ENCODE peak calls at places on chromosomes 7 and 10, in four cellular contexts. One of them, this sample, is unnamed.

GRCh38 chr7:35333265-35333664 is 79.4 kb upstream of the TBX20 start:
- DNase-seq in transverse colon: no peak
- DNase-seq in HCT116: no peak
- DNase-seq in endothelial cell of umbilical vein: no peak
- DNase-seq in this sample: no peak

GRCh38 chr7:66844552-66845381 is 76.3 kb upstream of the TMEM248 start:
- DNase-seq in transverse colon: peak; percentile 99
- DNase-seq in HCT116: peak; percentile 95
- DNase-seq in endothelial cell of umbilical vein: peak; percentile 99
- DNase-seq in this sample: peak; percentile 96

GRCh38 chr10:133446979-133447378 is 6.8 kb upstream of the SCART1 start:
- DNase-seq in transverse colon: no peak
- DNase-seq in HCT116: no peak
- DNase-seq in endothelial cell of umbilical vein: no peak
- DNase-seq in this sample: no peak

GRCh38 chr7:140297192-140297591 is 101.1 kb downstream of the SLC37A3 start:
- DNase-seq in transverse colon: no peak
- DNase-seq in HCT116: no peak
- DNase-seq in endothelial cell of umbilical vein: no peak
- DNase-seq in this sample: no peak

GRCh38 chr7:13778967-13779366 is 210.5 kb downstream of the ETV1 start:
- DNase-seq in transverse colon: no peak
- DNase-seq in HCT116: peak; percentile 61
- DNase-seq in endothelial cell of umbilical vein: no peak
- DNase-seq in this sample: no peak

GRCh38 chr10:124364674-124365073 is 54.0 kb downstream of the OAT start:
- DNase-seq in transverse colon: no peak
- DNase-seq in HCT116: no peak
- DNase-seq in endothelial cell of umbilical vein: no peak
- DNase-seq in this sample: peak; percentile 72

GRCh38 chr10:122462533-122463465 is 1.4 kb downstream of the HTRA1 start:
- DNase-seq in transverse colon: no peak
- DNase-seq in HCT116: no peak
- DNase-seq in endothelial cell of umbilical vein: peak; percentile 58
- DNase-seq in this sample: peak; percentile 39

GRCh38 chr7:130960208-130960988 is 226.4 kb upstream of the KLF14 start:
- DNase-seq in transverse colon: no peak
- DNase-seq in HCT116: peak; percentile 87
- DNase-seq in endothelial cell of umbilical vein: peak; percentile 68
- DNase-seq in this sample: no peak

GRCh38 chr10:9024210-9024609 is 969.7 kb downstream of the GATA3 start:
- DNase-seq in transverse colon: no peak
- DNase-seq in HCT116: no peak
- DNase-seq in endothelial cell of umbilical vein: peak; percentile 14
- DNase-seq in this sample: no peak

GRCh38 chr10:22690158-22690557 is 24.2 kb downstream of the PIP4K2A start:
- DNase-seq in transverse colon: no peak
- DNase-seq in HCT116: no peak
- DNase-seq in endothelial cell of umbilical vein: no peak
- DNase-seq in this sample: no peak

GRCh38 chr10:73908853-73909611 is 1.9 kb upstream of the PLAU start:
- DNase-seq in transverse colon: peak; percentile 28
- DNase-seq in HCT116: no peak
- DNase-seq in endothelial cell of umbilical vein: peak; percentile 94
- DNase-seq in this sample: no peak

GRCh38 chr10:119542357-119542989 is at the start of gene RGS10:
- DNase-seq in transverse colon: peak; percentile 86
- DNase-seq in HCT116: peak; percentile 56
- DNase-seq in endothelial cell of umbilical vein: peak; percentile 35
- DNase-seq in this sample: peak; percentile 84

GRCh38 chr7:4550117-4550516 is 132.0 kb upstream of the FOXK1 start:
- DNase-seq in transverse colon: no peak
- DNase-seq in HCT116: no peak
- DNase-seq in endothelial cell of umbilical vein: no peak
- DNase-seq in this sample: no peak

GRCh38 chr10:51233337-51234100 is 159.2 kb downstream of the PRKG1 start:
- DNase-seq in transverse colon: no peak
- DNase-seq in HCT116: no peak
- DNase-seq in endothelial cell of umbilical vein: no peak
- DNase-seq in this sample: no peak

GRCh38 chr7:45099891-45100760 is 11.4 kb upstream of the NACAD start:
- DNase-seq in transverse colon: no peak
- DNase-seq in HCT116: no peak
- DNase-seq in endothelial cell of umbilical vein: no peak
- DNase-seq in this sample: no peak

GRCh38 chr10:97412891-97413304 is 11.8 kb upstream of the RRP12 start:
- DNase-seq in transverse colon: no peak
- DNase-seq in HCT116: peak; percentile 51
- DNase-seq in endothelial cell of umbilical vein: no peak
- DNase-seq in this sample: peak; percentile 68

GRCh38 chr7:149355390-149356048 is 93.5 kb downstream of the ZNF783 start:
- DNase-seq in transverse colon: no peak
- DNase-seq in HCT116: peak; percentile 70
- DNase-seq in endothelial cell of umbilical vein: no peak
- DNase-seq in this sample: peak; percentile 83

GRCh38 chr10:101012525-101013364 is 13.1 kb downstream of the LZTS2 start:
- DNase-seq in transverse colon: peak; percentile 92
- DNase-seq in HCT116: peak; percentile 96
- DNase-seq in endothelial cell of umbilical vein: peak; percentile 95
- DNase-seq in this sample: peak; percentile 84

GRCh38 chr7:150357277-150357676 is 11.3 kb upstream of the REPIN1 start:
- DNase-seq in transverse colon: no peak
- DNase-seq in HCT116: no peak
- DNase-seq in endothelial cell of umbilical vein: no peak
- DNase-seq in this sample: no peak

GRCh38 chr10:8039323-8039922 is 15.1 kb upstream of the GATA3 start:
- DNase-seq in transverse colon: no peak
- DNase-seq in HCT116: no peak
- DNase-seq in endothelial cell of umbilical vein: peak; percentile 62
- DNase-seq in this sample: no peak

GRCh38 chr10:119516381-119517234 is 25.9 kb downstream of the RGS10 start:
- DNase-seq in transverse colon: peak; percentile 49
- DNase-seq in HCT116: no peak
- DNase-seq in endothelial cell of umbilical vein: no peak
- DNase-seq in this sample: no peak

GRCh38 chr7:114229251-114229650 is 185.4 kb upstream of the FOXP2 start:
- DNase-seq in transverse colon: no peak
- DNase-seq in HCT116: no peak
- DNase-seq in endothelial cell of umbilical vein: no peak
- DNase-seq in this sample: no peak

GRCh38 chr10:68560916-68561691 is 967 bp downstream of the TET1 start:
- DNase-seq in transverse colon: peak; percentile 11
- DNase-seq in HCT116: no peak
- DNase-seq in endothelial cell of umbilical vein: no peak
- DNase-seq in this sample: no peak

GRCh38 chr10:68559251-68559650 is 886 bp upstream of the TET1 start:
- DNase-seq in transverse colon: no peak
- DNase-seq in HCT116: no peak
- DNase-seq in endothelial cell of umbilical vein: no peak
- DNase-seq in this sample: no peak

GRCh38 chr10:68561804-68562649 is 1.9 kb downstream of the TET1 start:
- DNase-seq in transverse colon: peak; percentile 9
- DNase-seq in HCT116: no peak
- DNase-seq in endothelial cell of umbilical vein: no peak
- DNase-seq in this sample: no peak

GRCh38 chr10:68559872-68560200 is 301 bp upstream of the TET1 start:
- DNase-seq in transverse colon: no peak
- DNase-seq in HCT116: peak; percentile 8
- DNase-seq in endothelial cell of umbilical vein: no peak
- DNase-seq in this sample: no peak

DNA sequence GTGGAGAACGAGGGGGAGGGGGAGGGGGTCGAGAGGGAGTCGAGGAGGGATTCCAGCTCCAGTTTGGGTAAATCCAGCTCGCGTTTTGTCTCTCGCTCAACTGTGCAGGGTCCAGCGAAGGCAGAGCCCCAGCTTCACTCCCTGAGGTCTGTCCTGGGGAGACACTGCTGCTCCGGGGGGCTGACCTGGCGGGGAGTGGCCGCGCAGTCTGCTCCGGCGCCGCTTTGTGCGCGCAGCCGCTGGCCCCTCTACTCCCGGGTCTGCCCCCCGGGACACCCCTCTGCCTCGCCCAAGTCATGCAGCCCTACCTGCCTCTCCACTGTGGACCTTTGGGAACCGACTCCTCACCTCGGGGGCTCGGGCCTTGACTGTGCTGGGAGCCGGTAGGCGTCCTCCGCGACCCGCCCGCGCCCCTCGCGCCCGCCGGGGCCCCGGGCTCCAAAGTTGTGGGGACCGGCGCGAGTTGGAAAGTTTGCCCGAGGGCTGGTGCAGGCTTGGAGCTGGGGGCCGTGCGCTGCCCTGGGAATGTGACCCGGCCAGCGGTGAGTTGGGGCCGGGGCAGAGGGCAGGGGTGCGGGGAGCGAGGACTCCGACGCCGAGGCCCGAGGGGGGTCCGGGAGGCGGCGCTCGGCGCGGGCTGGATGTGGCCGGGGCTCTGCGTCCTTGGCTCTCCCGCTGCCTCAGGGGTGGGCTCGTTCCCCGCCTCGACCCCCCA is at the start of gene TET1:
- DNase-seq in transverse colon: peak; percentile 63
- DNase-seq in HCT116: peak; percentile 33
- DNase-seq in endothelial cell of umbilical vein: no peak
- DNase-seq in this sample: no peak
- TF ChIP-seq POLR2A in transverse colon: peak; percentile 43
- TF ChIP-seq POLR2A in HCT116: peak; percentile 64
- TF ChIP-seq POLR2A in endothelial cell of umbilical vein: no peak
- TF ChIP-seq POLR2A in this sample: peak; percentile 30

DNA sequence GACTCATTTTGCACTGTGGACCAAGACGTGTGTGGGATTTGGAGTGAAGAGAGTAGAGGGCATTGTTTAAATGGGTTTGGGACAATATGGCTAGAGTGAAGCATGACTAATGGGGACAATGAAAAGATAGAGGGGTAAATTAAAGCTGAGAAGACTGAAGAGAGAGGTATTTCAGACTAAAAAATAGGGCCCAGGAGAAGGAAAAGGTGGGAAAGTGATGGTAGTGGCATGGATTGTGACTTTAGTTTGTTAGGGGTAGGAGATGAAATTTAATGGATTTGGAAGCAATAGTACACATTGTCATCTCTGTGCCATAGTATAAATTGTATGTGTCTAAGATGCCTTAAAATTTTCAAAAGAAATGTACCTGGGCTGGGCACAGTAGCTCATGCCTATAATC is 18.2 kb downstream of the CDK1 start:
- DNase-seq in transverse colon: no peak
- DNase-seq in HCT116: no peak
- DNase-seq in endothelial cell of umbilical vein: no peak
- DNase-seq in this sample: no peak
- TF ChIP-seq POLR2AphosphoS5 in transverse colon: no peak
- TF ChIP-seq POLR2AphosphoS5 in HCT116: no peak
- TF ChIP-seq POLR2AphosphoS5 in endothelial cell of umbilical vein: no peak
- TF ChIP-seq POLR2AphosphoS5 in this sample: no peak

GRCh38 chr7:17971392-17971791 is 31.1 kb upstream of the SNX13 start:
- DNase-seq in transverse colon: no peak
- DNase-seq in HCT116: no peak
- DNase-seq in endothelial cell of umbilical vein: peak; percentile 46
- DNase-seq in this sample: no peak
- TF ChIP-seq CTCF in transverse colon: no peak
- TF ChIP-seq CTCF in HCT116: no peak
- TF ChIP-seq CTCF in endothelial cell of umbilical vein: no peak
- TF ChIP-seq CTCF in this sample: no peak

DNA sequence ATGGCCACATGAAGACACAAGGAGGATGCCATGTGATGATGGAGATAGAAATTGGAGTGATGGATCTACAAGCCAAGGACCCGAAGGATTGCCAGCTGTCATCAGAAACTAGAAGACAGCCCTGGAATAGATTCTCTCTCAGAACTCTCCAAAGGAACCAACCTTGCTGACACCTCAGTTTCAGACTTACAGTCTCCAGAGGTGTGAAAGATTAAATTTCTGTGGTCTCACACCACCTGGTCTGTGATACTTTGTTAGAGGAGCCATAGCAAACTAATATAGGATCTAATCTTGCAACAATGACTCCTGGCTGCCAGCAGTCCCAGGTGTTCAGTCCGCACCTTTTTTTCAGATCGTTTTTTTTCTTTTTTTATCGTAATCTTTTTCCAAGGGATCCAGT is 647.3 kb upstream of the GHITM start:
- DNase-seq in transverse colon: no peak
- DNase-seq in HCT116: no peak
- DNase-seq in endothelial cell of umbilical vein: no peak
- DNase-seq in this sample: no peak
- TF ChIP-seq POLR2A in transverse colon: no peak
- TF ChIP-seq POLR2A in HCT116: no peak
- TF ChIP-seq POLR2A in endothelial cell of umbilical vein: no peak
- TF ChIP-seq POLR2A in this sample: no peak

DNA sequence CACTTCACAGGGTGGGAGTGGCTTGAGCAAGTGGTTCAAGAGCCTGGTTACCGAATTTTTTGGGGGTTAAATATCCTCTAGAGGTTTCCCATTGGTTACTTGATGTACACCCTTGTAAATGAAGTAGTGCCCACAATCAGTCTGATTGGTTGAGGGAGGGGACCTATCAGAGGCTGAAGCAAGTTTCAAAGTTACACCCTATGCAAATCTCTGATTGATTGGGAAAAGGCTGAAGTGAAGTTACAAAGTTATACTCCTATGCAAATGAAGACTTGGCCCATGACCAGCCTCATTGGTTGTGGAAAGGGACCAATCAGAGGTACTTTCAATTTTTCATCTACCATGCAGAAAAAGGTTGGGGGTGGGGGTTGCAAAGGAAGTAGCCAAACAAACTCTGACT is 34.7 kb downstream of the UBE2D4 start:
- DNase-seq in transverse colon: no peak
- DNase-seq in HCT116: no peak
- DNase-seq in endothelial cell of umbilical vein: no peak
- DNase-seq in this sample: no peak
- TF ChIP-seq POLR2AphosphoS5 in transverse colon: no peak
- TF ChIP-seq POLR2AphosphoS5 in HCT116: no peak
- TF ChIP-seq POLR2AphosphoS5 in endothelial cell of umbilical vein: no peak
- TF ChIP-seq POLR2AphosphoS5 in this sample: no peak

GRCh38 chr10:92696606-92697383 is 7.0 kb downstream of the HHEX start:
- DNase-seq in transverse colon: no peak
- DNase-seq in HCT116: no peak
- DNase-seq in endothelial cell of umbilical vein: peak; percentile 40
- DNase-seq in this sample: no peak
- TF ChIP-seq CTCF in transverse colon: no peak
- TF ChIP-seq CTCF in HCT116: no peak
- TF ChIP-seq CTCF in endothelial cell of umbilical vein: peak; percentile 21
- TF ChIP-seq CTCF in this sample: no peak

GRCh38 chr7:116641551-116642153 is 30.3 kb upstream of the MET start:
- DNase-seq in transverse colon: no peak
- DNase-seq in HCT116: no peak
- DNase-seq in endothelial cell of umbilical vein: no peak
- DNase-seq in this sample: no peak
- TF ChIP-seq POLR2A in transverse colon: no peak
- TF ChIP-seq POLR2A in HCT116: no peak
- TF ChIP-seq POLR2A in endothelial cell of umbilical vein: no peak
- TF ChIP-seq POLR2A in this sample: no peak